ENCODE peak calls at places on chromosome 12, in ten cellular contexts. One of them, this sample, is unnamed.

GRCh38 chr12:124179936-124180605 is 114.8 kb upstream of the RFLNA start:
- DNase-seq in neural progenitor cell: no peak
- DNase-seq in ureter: no peak
- DNase-seq in stimulated activated CD8-positive, alpha-beta memory T cell treated with anti-CD3 and anti-CD28 coated beads, Interleukin-12 subunit alpha, Interleukin-12 subunit beta, amount 100 ng/mL, for 1 hour: no peak
- DNase-seq in adipocyte: no peak
- DNase-seq in pons: no peak
- DNase-seq in NCI-H345: no peak
- DNase-seq in effector CD4-positive, alpha-beta T cell: no peak
- DNase-seq in GM19239: no peak
- DNase-seq in Calu3: no peak
- DNase-seq in this sample: no peak

GRCh38 chr12:51326762-51327439 is 2.9 kb upstream of the BIN2 start:
- DNase-seq in GM19239: peak
- DNase-seq in Calu3: no peak
- DNase-seq in adipocyte: peak
- DNase-seq in neural progenitor cell: no peak
- DNase-seq in ureter: no peak
- DNase-seq in pons: peak
- DNase-seq in effector CD4-positive, alpha-beta T cell: no peak
- DNase-seq in NCI-H345: no peak
- DNase-seq in stimulated activated CD8-positive, alpha-beta memory T cell treated with anti-CD3 and anti-CD28 coated beads, Interleukin-12 subunit alpha, Interleukin-12 subunit beta, amount 100 ng/mL, for 1 hour: no peak
- DNase-seq in this sample: peak

GRCh38 chr12:124422142-124422569 is 127.3 kb downstream of the RFLNA start:
- DNase-seq in ureter: peak
- DNase-seq in Calu3: peak
- DNase-seq in stimulated activated CD8-positive, alpha-beta memory T cell treated with anti-CD3 and anti-CD28 coated beads, Interleukin-12 subunit alpha, Interleukin-12 subunit beta, amount 100 ng/mL, for 1 hour: no peak
- DNase-seq in NCI-H345: peak
- DNase-seq in pons: no peak
- DNase-seq in adipocyte: no peak
- DNase-seq in neural progenitor cell: no peak
- DNase-seq in effector CD4-positive, alpha-beta T cell: no peak
- DNase-seq in GM19239: no peak
- DNase-seq in this sample: no peak

GRCh38 chr12:8989425-8989824 is at the start of gene KLRG1:
- DNase-seq in Calu3: no peak
- DNase-seq in pons: no peak
- DNase-seq in stimulated activated CD8-positive, alpha-beta memory T cell treated with anti-CD3 and anti-CD28 coated beads, Interleukin-12 subunit alpha, Interleukin-12 subunit beta, amount 100 ng/mL, for 1 hour: no peak
- DNase-seq in NCI-H345: no peak
- DNase-seq in adipocyte: no peak
- DNase-seq in neural progenitor cell: no peak
- DNase-seq in GM19239: no peak
- DNase-seq in ureter: no peak
- DNase-seq in effector CD4-positive, alpha-beta T cell: peak
- DNase-seq in this sample: no peak

GRCh38 chr12:124277394-124278222 is 17.3 kb upstream of the RFLNA start:
- DNase-seq in Calu3: no peak
- DNase-seq in NCI-H345: peak
- DNase-seq in neural progenitor cell: no peak
- DNase-seq in adipocyte: no peak
- DNase-seq in GM19239: no peak
- DNase-seq in effector CD4-positive, alpha-beta T cell: no peak
- DNase-seq in ureter: no peak
- DNase-seq in pons: no peak
- DNase-seq in stimulated activated CD8-positive, alpha-beta memory T cell treated with anti-CD3 and anti-CD28 coated beads, Interleukin-12 subunit alpha, Interleukin-12 subunit beta, amount 100 ng/mL, for 1 hour: no peak
- DNase-seq in this sample: no peak

GRCh38 chr12:119857036-119857435 is 20.1 kb downstream of the CIT start:
- DNase-seq in adipocyte: no peak
- DNase-seq in ureter: no peak
- DNase-seq in pons: no peak
- DNase-seq in NCI-H345: no peak
- DNase-seq in GM19239: no peak
- DNase-seq in effector CD4-positive, alpha-beta T cell: no peak
- DNase-seq in neural progenitor cell: no peak
- DNase-seq in stimulated activated CD8-positive, alpha-beta memory T cell treated with anti-CD3 and anti-CD28 coated beads, Interleukin-12 subunit alpha, Interleukin-12 subunit beta, amount 100 ng/mL, for 1 hour: no peak
- DNase-seq in Calu3: no peak
- DNase-seq in this sample: no peak

GRCh38 chr12:110109037-110109836 is 14.9 kb upstream of the IFT81 start:
- DNase-seq in ureter: peak
- DNase-seq in adipocyte: peak
- DNase-seq in pons: no peak
- DNase-seq in neural progenitor cell: peak
- DNase-seq in stimulated activated CD8-positive, alpha-beta memory T cell treated with anti-CD3 and anti-CD28 coated beads, Interleukin-12 subunit alpha, Interleukin-12 subunit beta, amount 100 ng/mL, for 1 hour: no peak
- DNase-seq in effector CD4-positive, alpha-beta T cell: no peak
- DNase-seq in Calu3: peak
- DNase-seq in GM19239: no peak
- DNase-seq in NCI-H345: no peak
- DNase-seq in this sample: peak

GRCh38 chr12:113244015-113244983 is 23.0 kb downstream of the TPCN1 start:
- DNase-seq in pons: peak
- DNase-seq in GM19239: no peak
- DNase-seq in adipocyte: peak
- DNase-seq in effector CD4-positive, alpha-beta T cell: no peak
- DNase-seq in Calu3: peak
- DNase-seq in NCI-H345: peak
- DNase-seq in ureter: peak
- DNase-seq in stimulated activated CD8-positive, alpha-beta memory T cell treated with anti-CD3 and anti-CD28 coated beads, Interleukin-12 subunit alpha, Interleukin-12 subunit beta, amount 100 ng/mL, for 1 hour: no peak
- DNase-seq in neural progenitor cell: no peak
- DNase-seq in this sample: peak

GRCh38 chr12:54033106-54033979 is 493 bp downstream of the HOXC5 start:
- DNase-seq in ureter: no peak
- DNase-seq in stimulated activated CD8-positive, alpha-beta memory T cell treated with anti-CD3 and anti-CD28 coated beads, Interleukin-12 subunit alpha, Interleukin-12 subunit beta, amount 100 ng/mL, for 1 hour: no peak
- DNase-seq in Calu3: peak
- DNase-seq in GM19239: no peak
- DNase-seq in adipocyte: no peak
- DNase-seq in neural progenitor cell: peak
- DNase-seq in pons: no peak
- DNase-seq in NCI-H345: peak
- DNase-seq in effector CD4-positive, alpha-beta T cell: no peak
- DNase-seq in this sample: peak

GRCh38 chr12:26787125-26787495 is 45.9 kb downstream of the ITPR2 start:
- DNase-seq in GM19239: no peak
- DNase-seq in stimulated activated CD8-positive, alpha-beta memory T cell treated with anti-CD3 and anti-CD28 coated beads, Interleukin-12 subunit alpha, Interleukin-12 subunit beta, amount 100 ng/mL, for 1 hour: no peak
- DNase-seq in NCI-H345: no peak
- DNase-seq in Calu3: no peak
- DNase-seq in ureter: no peak
- DNase-seq in neural progenitor cell: peak
- DNase-seq in adipocyte: peak
- DNase-seq in effector CD4-positive, alpha-beta T cell: no peak
- DNase-seq in pons: no peak
- DNase-seq in this sample: peak

GRCh38 chr12:14723763-14724162 is 27.4 kb upstream of the GUCY2C start:
- DNase-seq in pons: peak
- DNase-seq in stimulated activated CD8-positive, alpha-beta memory T cell treated with anti-CD3 and anti-CD28 coated beads, Interleukin-12 subunit alpha, Interleukin-12 subunit beta, amount 100 ng/mL, for 1 hour: peak
- DNase-seq in GM19239: peak
- DNase-seq in Calu3: peak
- DNase-seq in neural progenitor cell: peak
- DNase-seq in ureter: peak
- DNase-seq in adipocyte: peak
- DNase-seq in NCI-H345: no peak
- DNase-seq in effector CD4-positive, alpha-beta T cell: peak
- DNase-seq in this sample: peak

GRCh38 chr12:113479193-113479577 is 7.5 kb upstream of the LHX5 start:
- DNase-seq in effector CD4-positive, alpha-beta T cell: no peak
- DNase-seq in NCI-H345: no peak
- DNase-seq in adipocyte: no peak
- DNase-seq in GM19239: no peak
- DNase-seq in neural progenitor cell: peak
- DNase-seq in pons: no peak
- DNase-seq in stimulated activated CD8-positive, alpha-beta memory T cell treated with anti-CD3 and anti-CD28 coated beads, Interleukin-12 subunit alpha, Interleukin-12 subunit beta, amount 100 ng/mL, for 1 hour: no peak
- DNase-seq in Calu3: no peak
- DNase-seq in ureter: no peak
- DNase-seq in this sample: no peak

GRCh38 chr12:122029620-122030426 is 8.1 kb downstream of the BCL7A start:
- DNase-seq in Calu3: no peak
- DNase-seq in GM19239: no peak
- DNase-seq in neural progenitor cell: no peak
- DNase-seq in effector CD4-positive, alpha-beta T cell: no peak
- DNase-seq in ureter: no peak
- DNase-seq in pons: no peak
- DNase-seq in adipocyte: no peak
- DNase-seq in stimulated activated CD8-positive, alpha-beta memory T cell treated with anti-CD3 and anti-CD28 coated beads, Interleukin-12 subunit alpha, Interleukin-12 subunit beta, amount 100 ng/mL, for 1 hour: no peak
- DNase-seq in NCI-H345: no peak
- DNase-seq in this sample: no peak

GRCh38 chr12:106854723-106855122 is 80.2 kb downstream of the RIC8B start:
- DNase-seq in neural progenitor cell: no peak
- DNase-seq in Calu3: no peak
- DNase-seq in ureter: no peak
- DNase-seq in adipocyte: no peak
- DNase-seq in stimulated activated CD8-positive, alpha-beta memory T cell treated with anti-CD3 and anti-CD28 coated beads, Interleukin-12 subunit alpha, Interleukin-12 subunit beta, amount 100 ng/mL, for 1 hour: no peak
- DNase-seq in effector CD4-positive, alpha-beta T cell: no peak
- DNase-seq in GM19239: no peak
- DNase-seq in pons: no peak
- DNase-seq in NCI-H345: no peak
- DNase-seq in this sample: no peak

GRCh38 chr12:123384318-123384993 is 524 bp downstream of the KMT5A start:
- DNase-seq in GM19239: no peak
- DNase-seq in NCI-H345: no peak
- DNase-seq in pons: no peak
- DNase-seq in neural progenitor cell: peak
- DNase-seq in stimulated activated CD8-positive, alpha-beta memory T cell treated with anti-CD3 and anti-CD28 coated beads, Interleukin-12 subunit alpha, Interleukin-12 subunit beta, amount 100 ng/mL, for 1 hour: no peak
- DNase-seq in adipocyte: peak
- DNase-seq in ureter: no peak
- DNase-seq in Calu3: peak
- DNase-seq in effector CD4-positive, alpha-beta T cell: peak
- DNase-seq in this sample: no peak

GRCh38 chr12:11862794-11863193 is 207.9 kb upstream of the BCL2L14 start:
- DNase-seq in pons: no peak
- DNase-seq in Calu3: no peak
- DNase-seq in stimulated activated CD8-positive, alpha-beta memory T cell treated with anti-CD3 and anti-CD28 coated beads, Interleukin-12 subunit alpha, Interleukin-12 subunit beta, amount 100 ng/mL, for 1 hour: no peak
- DNase-seq in ureter: no peak
- DNase-seq in effector CD4-positive, alpha-beta T cell: no peak
- DNase-seq in NCI-H345: no peak
- DNase-seq in GM19239: peak
- DNase-seq in neural progenitor cell: no peak
- DNase-seq in adipocyte: peak
- DNase-seq in this sample: peak

GRCh38 chr12:123095074-123095694 is 55.7 kb downstream of the PITPNM2 start:
- DNase-seq in stimulated activated CD8-positive, alpha-beta memory T cell treated with anti-CD3 and anti-CD28 coated beads, Interleukin-12 subunit alpha, Interleukin-12 subunit beta, amount 100 ng/mL, for 1 hour: no peak
- DNase-seq in pons: no peak
- DNase-seq in effector CD4-positive, alpha-beta T cell: no peak
- DNase-seq in neural progenitor cell: no peak
- DNase-seq in adipocyte: no peak
- DNase-seq in NCI-H345: no peak
- DNase-seq in ureter: no peak
- DNase-seq in Calu3: no peak
- DNase-seq in GM19239: no peak
- DNase-seq in this sample: no peak

GRCh38 chr12:98646165-98646764 is 1.2 kb downstream of the APAF1 start:
- DNase-seq in Calu3: no peak
- DNase-seq in neural progenitor cell: peak
- DNase-seq in ureter: no peak
- DNase-seq in adipocyte: peak
- DNase-seq in GM19239: no peak
- DNase-seq in stimulated activated CD8-positive, alpha-beta memory T cell treated with anti-CD3 and anti-CD28 coated beads, Interleukin-12 subunit alpha, Interleukin-12 subunit beta, amount 100 ng/mL, for 1 hour: no peak
- DNase-seq in effector CD4-positive, alpha-beta T cell: no peak
- DNase-seq in pons: peak
- DNase-seq in NCI-H345: no peak
- DNase-seq in this sample: peak

GRCh38 chr12:52903855-52904508 is 894 bp downstream of the KRT8 start:
- DNase-seq in neural progenitor cell: peak
- DNase-seq in stimulated activated CD8-positive, alpha-beta memory T cell treated with anti-CD3 and anti-CD28 coated beads, Interleukin-12 subunit alpha, Interleukin-12 subunit beta, amount 100 ng/mL, for 1 hour: no peak
- DNase-seq in pons: no peak
- DNase-seq in effector CD4-positive, alpha-beta T cell: no peak
- DNase-seq in GM19239: peak
- DNase-seq in Calu3: peak
- DNase-seq in adipocyte: peak
- DNase-seq in ureter: peak
- DNase-seq in NCI-H345: peak
- DNase-seq in this sample: peak

GRCh38 chr12:8065991-8066594 is at the start of gene C3AR1:
- DNase-seq in effector CD4-positive, alpha-beta T cell: peak
- DNase-seq in stimulated activated CD8-positive, alpha-beta memory T cell treated with anti-CD3 and anti-CD28 coated beads, Interleukin-12 subunit alpha, Interleukin-12 subunit beta, amount 100 ng/mL, for 1 hour: no peak
- DNase-seq in GM19239: no peak
- DNase-seq in neural progenitor cell: no peak
- DNase-seq in Calu3: no peak
- DNase-seq in pons: peak
- DNase-seq in ureter: no peak
- DNase-seq in NCI-H345: no peak
- DNase-seq in adipocyte: peak
- DNase-seq in this sample: peak

GRCh38 chr12:104467346-104467837 is 10.6 kb downstream of the CHST11 start:
- DNase-seq in Calu3: no peak
- DNase-seq in effector CD4-positive, alpha-beta T cell: no peak
- DNase-seq in pons: no peak
- DNase-seq in stimulated activated CD8-positive, alpha-beta memory T cell treated with anti-CD3 and anti-CD28 coated beads, Interleukin-12 subunit alpha, Interleukin-12 subunit beta, amount 100 ng/mL, for 1 hour: no peak
- DNase-seq in neural progenitor cell: no peak
- DNase-seq in NCI-H345: no peak
- DNase-seq in GM19239: no peak
- DNase-seq in ureter: no peak
- DNase-seq in adipocyte: no peak
- DNase-seq in this sample: no peak

GRCh38 chr12:2382391-2383155 is 329.8 kb downstream of the CACNA1C start:
- DNase-seq in pons: no peak
- DNase-seq in adipocyte: peak
- DNase-seq in stimulated activated CD8-positive, alpha-beta memory T cell treated with anti-CD3 and anti-CD28 coated beads, Interleukin-12 subunit alpha, Interleukin-12 subunit beta, amount 100 ng/mL, for 1 hour: no peak
- DNase-seq in effector CD4-positive, alpha-beta T cell: no peak
- DNase-seq in Calu3: no peak
- DNase-seq in ureter: no peak
- DNase-seq in neural progenitor cell: no peak
- DNase-seq in GM19239: no peak
- DNase-seq in NCI-H345: no peak
- DNase-seq in this sample: peak

GRCh38 chr12:2693204-2693860 is 101.4 kb upstream of the FKBP4 start:
- DNase-seq in ureter: no peak
- DNase-seq in Calu3: no peak
- DNase-seq in NCI-H345: no peak
- DNase-seq in neural progenitor cell: peak
- DNase-seq in stimulated activated CD8-positive, alpha-beta memory T cell treated with anti-CD3 and anti-CD28 coated beads, Interleukin-12 subunit alpha, Interleukin-12 subunit beta, amount 100 ng/mL, for 1 hour: no peak
- DNase-seq in pons: no peak
- DNase-seq in adipocyte: no peak
- DNase-seq in effector CD4-positive, alpha-beta T cell: no peak
- DNase-seq in GM19239: no peak
- DNase-seq in this sample: no peak

GRCh38 chr12:88153959-88154358 is 11.9 kb downstream of the TMTC3 start:
- DNase-seq in Calu3: peak
- DNase-seq in ureter: no peak
- DNase-seq in adipocyte: peak
- DNase-seq in GM19239: no peak
- DNase-seq in stimulated activated CD8-positive, alpha-beta memory T cell treated with anti-CD3 and anti-CD28 coated beads, Interleukin-12 subunit alpha, Interleukin-12 subunit beta, amount 100 ng/mL, for 1 hour: no peak
- DNase-seq in neural progenitor cell: peak
- DNase-seq in pons: no peak
- DNase-seq in effector CD4-positive, alpha-beta T cell: no peak
- DNase-seq in NCI-H345: no peak
- DNase-seq in this sample: peak

GRCh38 chr12:107788690-107789458 is 14.4 kb downstream of the ASCL4 start:
- DNase-seq in Calu3: no peak
- DNase-seq in GM19239: no peak
- DNase-seq in pons: no peak
- DNase-seq in NCI-H345: peak
- DNase-seq in ureter: no peak
- DNase-seq in adipocyte: no peak
- DNase-seq in neural progenitor cell: peak
- DNase-seq in stimulated activated CD8-positive, alpha-beta memory T cell treated with anti-CD3 and anti-CD28 coated beads, Interleukin-12 subunit alpha, Interleukin-12 subunit beta, amount 100 ng/mL, for 1 hour: no peak
- DNase-seq in effector CD4-positive, alpha-beta T cell: no peak
- DNase-seq in this sample: no peak

GRCh38 chr12:46874642-46875041 is 48.8 kb upstream of the SLC38A4 start:
- DNase-seq in adipocyte: no peak
- DNase-seq in neural progenitor cell: no peak
- DNase-seq in pons: no peak
- DNase-seq in ureter: no peak
- DNase-seq in GM19239: no peak
- DNase-seq in Calu3: no peak
- DNase-seq in effector CD4-positive, alpha-beta T cell: no peak
- DNase-seq in stimulated activated CD8-positive, alpha-beta memory T cell treated with anti-CD3 and anti-CD28 coated beads, Interleukin-12 subunit alpha, Interleukin-12 subunit beta, amount 100 ng/mL, for 1 hour: no peak
- DNase-seq in NCI-H345: no peak
- DNase-seq in this sample: peak

GRCh38 chr12:113713156-113713555 is 241.5 kb upstream of the LHX5 start:
- DNase-seq in GM19239: no peak
- DNase-seq in ureter: no peak
- DNase-seq in NCI-H345: no peak
- DNase-seq in effector CD4-positive, alpha-beta T cell: no peak
- DNase-seq in neural progenitor cell: no peak
- DNase-seq in Calu3: no peak
- DNase-seq in adipocyte: no peak
- DNase-seq in stimulated activated CD8-positive, alpha-beta memory T cell treated with anti-CD3 and anti-CD28 coated beads, Interleukin-12 subunit alpha, Interleukin-12 subunit beta, amount 100 ng/mL, for 1 hour: no peak
- DNase-seq in pons: no peak
- DNase-seq in this sample: no peak

GRCh38 chr12:93336344-93336743 is 41.4 kb upstream of the NUDT4 start:
- DNase-seq in neural progenitor cell: peak
- DNase-seq in stimulated activated CD8-positive, alpha-beta memory T cell treated with anti-CD3 and anti-CD28 coated beads, Interleukin-12 subunit alpha, Interleukin-12 subunit beta, amount 100 ng/mL, for 1 hour: no peak
- DNase-seq in Calu3: peak
- DNase-seq in NCI-H345: no peak
- DNase-seq in effector CD4-positive, alpha-beta T cell: no peak
- DNase-seq in GM19239: no peak
- DNase-seq in ureter: no peak
- DNase-seq in pons: no peak
- DNase-seq in adipocyte: peak
- DNase-seq in this sample: no peak